ENCODE peak calls at places on chromosomes 6 and 20, in ten cellular contexts. J is vagina; D is psoas muscle; Q is prostate gland; I is neural progenitor cell; H is uterus; O is adrenal gland; C is CD8-positive, alpha-beta T cell; B is lung; Y is aorta. Z is an unnamed sample.
A peak's percentile ranks its signal among the peaks of the same experiment; 100 is the strongest.

GRCh38 chr20:48163521-48163920 is 378.2 kb upstream of the SULF2 start:
- DNase-seq in C (no peak), D (no peak), Q (no peak), H (no peak), O (no peak), J (no peak), I (no peak), B (no peak), Y (no peak), Z (no peak)

GRCh38 chr6:112879920-112880413 is 532.8 kb downstream of the RFPL4B start:
- DNase-seq in Q (peak; percentile 50), I (peak; percentile 90), B (peak; percentile 40), J (no peak), D (peak; percentile 50), O (no peak), H (no peak), Y (peak; percentile 57), C (no peak), Z (peak; percentile 27)

GRCh38 chr6:147382945-147383554 is 125.4 kb upstream of the SAMD5 start:
- DNase-seq in Q (no peak), H (no peak), I (peak; percentile 31), B (no peak), C (no peak), J (no peak), D (no peak), Y (no peak), O (no peak), Z (no peak)

GRCh38 chr20:50980851-50981713 is 22.5 kb downstream of the MOCS3 start:
- DNase-seq in B (peak; percentile 64), Y (no peak), D (no peak), O (peak; percentile 37), H (peak; percentile 35), C (peak; percentile 58), I (peak; percentile 90), J (no peak), Q (peak; percentile 23), Z (peak; percentile 80)

GRCh38 chr6:25050356-25050755 is 114.6 kb upstream of the RIPOR2 start:
- DNase-seq in D (no peak), B (no peak), O (no peak), H (no peak), J (no peak), I (no peak), C (no peak), Q (no peak), Y (no peak), Z (no peak)

GRCh38 chr20:24704899-24705298 is 235.5 kb downstream of the SYNDIG1 start:
- DNase-seq in Y (no peak), J (no peak), I (no peak), Q (no peak), H (no peak), O (no peak), C (no peak), D (no peak), B (peak; percentile 19), Z (no peak)

GRCh38 chr6:160934157-160934556 is 57.4 kb upstream of the MAP3K4 start:
- DNase-seq in Q (no peak), D (no peak), O (no peak), Y (no peak), B (no peak), H (no peak), I (no peak), C (no peak), J (no peak), Z (no peak)

GRCh38 chr6:157443066-157443800 is 62.2 kb downstream of the ZDHHC14 start:
- DNase-seq in B (no peak), H (no peak), Q (no peak), I (no peak), O (no peak), Y (no peak), D (no peak), C (no peak), J (no peak), Z (no peak)

GRCh38 chr20:54223285-54223684 is 15.4 kb downstream of the PFDN4 start:
- DNase-seq in C (no peak), J (no peak), I (no peak), Y (no peak), D (no peak), H (no peak), O (no peak), Q (no peak), B (no peak), Z (no peak)

GRCh38 chr6:49915035-49915434 is 48.7 kb upstream of the CRISP1 start:
- DNase-seq in I (peak; percentile 33), D (no peak), H (no peak), Y (no peak), C (no peak), O (no peak), J (no peak), Q (peak; percentile 36), B (no peak), Z (peak; percentile 14)

GRCh38 chr6:155447949-155448348 is 7.7 kb downstream of the NOX3 start:
- DNase-seq in D (no peak), Y (no peak), H (no peak), O (no peak), I (no peak), B (no peak), C (no peak), J (no peak), Q (no peak), Z (no peak)

DNA sequence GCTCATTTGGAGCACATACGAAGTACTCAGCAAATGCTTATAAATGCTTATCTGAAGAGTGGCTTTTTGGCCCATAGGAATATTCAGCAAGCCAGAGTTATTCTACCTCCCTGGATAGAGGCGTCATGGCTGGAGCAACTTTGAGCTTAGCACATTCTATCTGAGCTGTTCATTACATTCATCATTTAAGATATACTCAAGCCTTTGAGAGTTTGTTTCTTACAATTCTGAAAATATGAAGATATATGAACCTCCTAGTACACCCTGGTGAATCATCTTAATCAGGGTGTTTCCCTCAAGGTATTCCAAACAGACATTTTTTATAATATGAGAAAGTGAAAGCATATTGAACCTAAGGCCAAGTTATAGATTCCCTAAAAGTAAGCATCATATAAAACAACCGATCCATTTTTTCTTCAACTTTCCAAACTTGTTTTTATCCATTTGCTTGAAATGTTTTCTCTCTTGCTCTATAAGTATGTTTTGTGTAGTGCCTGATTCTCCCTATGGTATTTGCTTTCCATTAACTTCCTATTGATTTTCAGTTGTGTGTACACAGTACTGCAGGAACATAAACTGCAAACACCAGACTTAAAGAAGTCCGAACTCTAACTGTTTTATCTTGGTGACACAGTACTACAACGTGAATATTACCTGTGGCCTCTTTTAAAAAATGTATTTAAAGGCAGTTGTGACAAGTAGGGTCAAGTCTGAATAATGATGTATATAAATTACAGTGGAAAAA is 139.7 kb upstream of the PTPRK start:
- DNase-seq in I (no peak), H (no peak), D (no peak), Q (no peak), C (no peak), B (no peak), J (no peak), Y (no peak), O (no peak), Z (no peak)
- H3K4me3 ChIP-seq in I (no peak overlapping the region), H (no peak overlapping the region), D (no peak overlapping the region), Q (no peak overlapping the region), C (no peak overlapping the region), B (no peak overlapping the region), J (no peak overlapping the region), Y (no peak overlapping the region), O (no peak overlapping the region), Z (no peak overlapping the region)

GRCh38 chr6:90386796-90387390 is 90.2 kb upstream of the BACH2 start:
- DNase-seq in D (no peak), O (no peak), J (no peak), H (no peak), I (no peak), C (no peak), Y (no peak), B (no peak), Q (peak; percentile 69), Z (no peak)

GRCh38 chr6:90390379-90390778 is 93.7 kb upstream of the BACH2 start:
- DNase-seq in C (no peak), I (no peak), Q (no peak), H (no peak), D (no peak), Y (no peak), J (no peak), B (no peak), O (no peak), Z (no peak)

GRCh38 chr6:90385914-90386313 is 89.3 kb upstream of the BACH2 start:
- DNase-seq in B (no peak), H (no peak), Y (no peak), I (no peak), C (no peak), O (no peak), Q (no peak), D (no peak), J (no peak), Z (no peak)

GRCh38 chr6:90387826-90388225 is 91.2 kb upstream of the BACH2 start:
- DNase-seq in J (no peak), Q (no peak), H (no peak), Y (no peak), D (no peak), O (no peak), C (no peak), B (no peak), I (no peak), Z (no peak)

GRCh38 chr6:90388395-90388794 is 91.8 kb upstream of the BACH2 start:
- DNase-seq in O (no peak), H (no peak), Y (no peak), B (no peak), C (no peak), I (no peak), D (no peak), Q (no peak), J (no peak), Z (no peak)
- H3K4me1 ChIP-seq in O (no peaks in the 10 kb centered on the region), H (no peaks in the 10 kb centered on the region), Y (no peaks in the 10 kb centered on the region), B (no peaks in the 10 kb centered on the region), C (peaks cover 10% of the 10 kb centered on the region), I (peaks cover 36% of the 10 kb centered on the region), D (peaks cover 6% of the 10 kb centered on the region), Q (no peaks in the 10 kb centered on the region), J (no peaks in the 10 kb centered on the region), Z (no peaks in the 10 kb centered on the region)

GRCh38 chr20:3659492-3660261 is 3.5 kb downstream of the GFRA4 start:
- DNase-seq in O (no peak), J (no peak), I (no peak), D (peak; percentile 43), Q (no peak), Y (peak; percentile 58), H (no peak), C (no peak), B (no peak), Z (no peak)
- H3K4me3 ChIP-seq in O (no peak overlapping the region), J (no peak overlapping the region), I (no peak overlapping the region), D (no peak overlapping the region), Q (no peak overlapping the region), Y (no peak overlapping the region), H (no peak overlapping the region), C (no peak overlapping the region), B (no peak overlapping the region), Z (no peak overlapping the region)

DNA sequence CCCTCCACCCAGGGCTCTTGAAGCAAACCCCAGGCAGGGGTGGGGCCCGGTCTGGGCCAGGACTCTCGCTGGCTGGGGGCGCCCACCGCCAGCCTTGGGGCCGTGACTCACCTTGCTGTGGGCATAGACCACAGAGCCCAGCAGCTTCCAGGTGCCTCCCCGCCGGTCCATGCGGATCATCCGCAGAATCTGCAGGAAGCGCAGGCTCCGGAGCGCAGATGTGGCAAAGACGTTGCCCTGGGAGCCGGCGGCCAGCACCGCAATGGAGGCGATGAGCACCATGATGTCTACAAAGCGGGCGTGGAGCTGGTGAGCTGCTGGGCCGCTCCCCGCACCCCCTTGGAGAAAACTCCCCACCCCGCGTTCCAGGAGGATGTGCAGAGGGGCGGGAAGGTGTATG is 27.9 kb downstream of the KCNQ2 start:
- DNase-seq in I (no peak), H (no peak), D (no peak), B (no peak), J (no peak), C (no peak), Y (no peak), O (no peak), Q (no peak), Z (no peak)
- H3K4me1 ChIP-seq in I (no peaks in the 10 kb centered on the region), H (no peaks in the 10 kb centered on the region), D (no peaks in the 10 kb centered on the region), B (no peaks in the 10 kb centered on the region), J (no peaks in the 10 kb centered on the region), C (peaks cover 17% of the 10 kb centered on the region), Y (no peaks in the 10 kb centered on the region), O (no peaks in the 10 kb centered on the region), Q (no peaks in the 10 kb centered on the region), Z (peaks cover 12% of the 10 kb centered on the region)